ENCODE peak calls at places on chromosomes 1 and 21, in five cellular contexts. M is left lung, J is T-cell, S is germinal center, V is OCI-LY7. I is an unnamed sample.

GRCh38 chr1:198643001-198643400 is 4.2 kb downstream of the PTPRC start:
- DNase-seq in M (no peak), J (no peak), S (no peak), V (no peak), I (no peak)

GRCh38 chr1:10186453-10187319 is 23.7 kb upstream of the KIF1B start:
- DNase-seq in M (no peak), J (no peak), S (no peak), V (no peak), I (no peak)

GRCh38 chr1:66570196-66570595 is 36.2 kb downstream of the SGIP1 start:
- DNase-seq in M (no peak), J (no peak), S (no peak), V (no peak), I (no peak)

GRCh38 chr1:229378586-229379442 is 36.0 kb upstream of the CCSAP start:
- DNase-seq in M (no peak), J (no peak), S (no peak), V (no peak), I (no peak)

GRCh38 chr21:43734131-43734634 is 15.3 kb downstream of the PDXK start:
- DNase-seq in M (no peak), J (no peak), S (no peak), V (no peak), I (no peak)

GRCh38 chr1:111475706-111476105 is 1.9 kb downstream of the C1orf162 start:
- DNase-seq in M (no peak), J (no peak), S (no peak), V (no peak), I (no peak)

GRCh38 chr1:46183119-46183842 is 7.0 kb upstream of the P3R3URF start:
- DNase-seq in M (peak; percentile 68), J (no peak), S (no peak), V (no peak), I (no peak)

GRCh38 chr1:9481048-9481447 is 58.2 kb upstream of the SLC25A33 start:
- DNase-seq in M (no peak), J (no peak), S (no peak), V (no peak), I (no peak)

GRCh38 chr1:95407864-95408291 is 173.9 kb downstream of the RWDD3 start:
- DNase-seq in M (no peak), J (no peak), S (no peak), V (no peak), I (peak; percentile 48)

GRCh38 chr1:59142663-59143487 is 154.0 kb upstream of the FGGY start:
- DNase-seq in M (no peak), J (no peak), S (no peak), V (no peak), I (no peak)

GRCh38 chr1:109509176-109510134 is at the start of gene AMIGO1:
- DNase-seq in M (no peak), J (peak; percentile 70), S (peak; percentile 85), V (peak; percentile 60), I (no peak)

GRCh38 chr1:245085508-245086095 is 69.2 kb upstream of the KIF26B start:
- DNase-seq in M (no peak), J (no peak), S (no peak), V (no peak), I (no peak)

GRCh38 chr1:219027161-219027673 is 146.5 kb upstream of the LYPLAL1 start:
- DNase-seq in M (no peak), J (no peak), S (no peak), V (no peak), I (no peak)

GRCh38 chr1:14606632-14607031 is 8.1 kb downstream of the KAZN start:
- DNase-seq in M (no peak), J (no peak), S (no peak), V (peak; percentile 71), I (no peak)

GRCh38 chr1:162689745-162690671 is 57.7 kb downstream of the DDR2 start:
- DNase-seq in M (no peak), J (no peak), S (no peak), V (no peak), I (no peak)

GRCh38 chr1:151005729-151006330 is 872 bp downstream of the MINDY1 start:
- DNase-seq in M (no peak), J (no peak), S (no peak), V (no peak), I (peak; percentile 48)

GRCh38 chr1:25706146-25707089 is 89.8 kb downstream of the MAN1C1 start:
- DNase-seq in M (no peak), J (no peak), S (no peak), V (no peak), I (no peak)

GRCh38 chr1:154493276-154493675 is 8.7 kb upstream of the TDRD10 start:
- DNase-seq in M (peak; percentile 61), J (no peak), S (peak; percentile 57), V (peak; percentile 54), I (peak; percentile 37)

GRCh38 chr1:226425431-226426031 is 17.6 kb upstream of the PARP1 start:
- DNase-seq in M (no peak), J (peak; percentile 33), S (no peak), V (peak; percentile 40), I (no peak)

GRCh38 chr1:69523032-69523431 is 44.7 kb upstream of the LRRC7 start:
- DNase-seq in M (no peak), J (no peak), S (no peak), V (no peak), I (no peak)

GRCh38 chr1:229714964-229715603 is 89.0 kb downstream of the URB2 start:
- DNase-seq in M (no peak), J (peak; percentile 11), S (peak; percentile 43), V (peak; percentile 62), I (no peak)

GRCh38 chr21:42120904-42121535 is 49.9 kb downstream of the UMODL1 start:
- DNase-seq in M (no peak), J (no peak), S (peak; percentile 60), V (peak; percentile 86), I (no peak)

GRCh38 chr1:25003457-25004190 is 73.5 kb upstream of the RUNX3 start:
- DNase-seq in M (no peak), J (no peak), S (no peak), V (no peak), I (no peak)

GRCh38 chr21:39650801-39651200 is 38.1 kb downstream of the B3GALT5 start:
- DNase-seq in M (no peak), J (no peak), S (no peak), V (no peak), I (no peak)

GRCh38 chr1:108961198-108961597 is 2.1 kb downstream of the CLCC1 start:
- DNase-seq in M (no peak), J (no peak), S (no peak), V (no peak), I (no peak)

GRCh38 chr1:152577168-152577567 is 3.1 kb downstream of the LCE3D start:
- DNase-seq in M (no peak), J (no peak), S (no peak), V (no peak), I (no peak)

GRCh38 chr1:38929476-38929875 is 12.2 kb downstream of the RHBDL2 start:
- DNase-seq in M (no peak), J (no peak), S (no peak), V (no peak), I (peak; percentile 98)

GRCh38 chr21:14545906-14546480 is at the start of gene SAMSN1:
- DNase-seq in M (peak; percentile 65), J (peak; percentile 69), S (peak; percentile 51), V (no peak), I (peak; percentile 33)

GRCh38 chr1:230986976-230987375 is 8.1 kb downstream of the ARV1 start:
- DNase-seq in M (no peak), J (no peak), S (no peak), V (no peak), I (no peak)

GRCh38 chr1:153548722-153549695 is at the start of gene S100A3:
- DNase-seq in M (peak; percentile 68), J (no peak), S (no peak), V (no peak), I (no peak)

GRCh38 chr1:117691942-117692341 is 86.1 kb downstream of the TENT5C start:
- DNase-seq in M (no peak), J (no peak), S (no peak), V (no peak), I (no peak)

GRCh38 chr1:25813071-25813733 is 6.6 kb upstream of the MTFR1L start:
- DNase-seq in M (no peak), J (no peak), S (no peak), V (no peak), I (no peak)

GRCh38 chr1:93694039-93694438 is 12.4 kb upstream of the BCAR3 start:
- DNase-seq in M (no peak), J (no peak), S (no peak), V (no peak), I (no peak)

GRCh38 chr1:15354580-15354965 is 55.1 kb upstream of the EFHD2 start:
- DNase-seq in M (no peak), J (no peak), S (no peak), V (no peak), I (no peak)